ENCODE peak calls at places on chromosome 7, in four cellular contexts. W is germinal center, G is posterior vena cava, D is activated T-helper 1 cell treated with Interleukin-2 at 50 U/mL for 16 hours. V is an unnamed sample.

GRCh38 chr7:71131753-71132520 is at the start of gene GALNT17:
- DNase-seq in W (no peak), G (no peak), D (no peak), V (no peak)

GRCh38 chr7:82335927-82336326 is 107.7 kb downstream of the CACNA2D1 start:
- DNase-seq in W (no peak), G (no peak), D (no peak), V (no peak)

GRCh38 chr7:121498816-121499215 is 102.7 kb upstream of the FAM3C start:
- DNase-seq in W (no peak), G (no peak), D (no peak), V (no peak)

GRCh38 chr7:48421357-48421756 is 250.1 kb downstream of the ABCA13 start:
- DNase-seq in W (no peak), G (no peak), D (no peak), V (no peak)

GRCh38 chr7:142025896-142026295 is 30.2 kb downstream of the MGAM start:
- DNase-seq in W (no peak), G (no peak), D (no peak), V (no peak)

GRCh38 chr7:30445770-30446169 is 32.8 kb downstream of the NOD1 start:
- DNase-seq in W (peak), G (peak), D (peak), V (peak)

GRCh38 chr7:25758559-25758958 is 393.4 kb upstream of the NFE2L3 start:
- DNase-seq in W (no peak), G (no peak), D (no peak), V (no peak)

GRCh38 chr7:98617051-98617959 is at the start of gene NPTX2:
- DNase-seq in W (peak), G (no peak), D (no peak), V (no peak)

GRCh38 chr7:140640727-140641531 is at the start of gene DENND2A:
- DNase-seq in W (peak), G (peak), D (no peak), V (peak)

GRCh38 chr7:150811-151221 is 41.6 kb upstream of the FAM20C start:
- DNase-seq in W (no peak), G (peak), D (no peak), V (no peak)

GRCh38 chr7:129041142-129041928 is 13.6 kb downstream of the TNPO3 start:
- DNase-seq in W (no peak), G (no peak), D (no peak), V (no peak)

GRCh38 chr7:93476491-93477344 is 97.8 kb downstream of the CALCR start:
- DNase-seq in W (no peak), G (no peak), D (no peak), V (no peak)

GRCh38 chr7:149003560-149004305 is 24.6 kb downstream of the PDIA4 start:
- DNase-seq in W (no peak), G (peak), D (no peak), V (no peak)

GRCh38 chr7:156626220-156626895 is 14.2 kb upstream of the RNF32 start:
- DNase-seq in W (no peak), G (no peak), D (no peak), V (no peak)

GRCh38 chr7:75776295-75776971 is 4.4 kb upstream of the CCL26 start:
- DNase-seq in W (no peak), G (no peak), D (peak), V (no peak)

GRCh38 chr7:106021211-106022067 is 58.4 kb downstream of the CDHR3 start:
- DNase-seq in W (no peak), G (no peak), D (no peak), V (no peak)

GRCh38 chr7:1412322-1413261 is 46.7 kb downstream of the MICALL2 start:
- DNase-seq in W (peak), G (peak), D (peak), V (peak)

GRCh38 chr7:55370001-55370400 is 4.9 kb downstream of the LANCL2 start:
- DNase-seq in W (no peak), G (no peak), D (no peak), V (no peak)

GRCh38 chr7:101624246-101625000 is 4.7 kb downstream of the MYL10 start:
- DNase-seq in W (no peak), G (no peak), D (no peak), V (no peak)

GRCh38 chr7:121385800-121386179 is 10.3 kb downstream of the FAM3C start:
- DNase-seq in W (peak), G (no peak), D (no peak), V (peak)

GRCh38 chr7:15305002-15305600 is 256.7 kb downstream of the AGMO start:
- DNase-seq in W (no peak), G (no peak), D (no peak), V (peak)

GRCh38 chr7:2248984-2249694 is 7.1 kb downstream of the NUDT1 start:
- DNase-seq in W (no peak), G (peak), D (no peak), V (no peak)

GRCh38 chr7:132485136-132485535 is 91.1 kb downstream of the PLXNA4 start:
- DNase-seq in W (no peak), G (no peak), D (no peak), V (no peak)

GRCh38 chr7:33262476-33262875 is 133.1 kb downstream of the BBS9 start:
- DNase-seq in W (no peak), G (no peak), D (no peak), V (no peak)

GRCh38 chr7:33422825-33423645 is 293.7 kb downstream of the BBS9 start:
- DNase-seq in W (no peak), G (no peak), D (no peak), V (no peak)

GRCh38 chr7:45525057-45525456 is 49.1 kb upstream of the ADCY1 start:
- DNase-seq in W (no peak), G (no peak), D (no peak), V (no peak)

GRCh38 chr7:30225863-30226361 is 58.5 kb upstream of the ZNRF2 start:
- DNase-seq in W (peak), G (no peak), D (no peak), V (peak)

GRCh38 chr7:157473051-157473569 is 136.3 kb downstream of the DNAJB6 start:
- DNase-seq in W (no peak), G (no peak), D (no peak), V (no peak)

GRCh38 chr7:125391921-125392320 is 462.3 kb upstream of the POT1 start:
- DNase-seq in W (no peak), G (no peak), D (no peak), V (no peak)

GRCh38 chr7:45073843-45074737 is 14.7 kb downstream of the NACAD start:
- DNase-seq in W (no peak), G (peak), D (no peak), V (peak)

GRCh38 chr7:120865191-120865976 is 7.4 kb upstream of the TSPAN12 start:
- DNase-seq in W (no peak), G (no peak), D (no peak), V (no peak)

GRCh38 chr7:2012981-2013380 is 219.8 kb downstream of the MAD1L1 start:
- DNase-seq in W (no peak), G (peak), D (no peak), V (no peak)

GRCh38 chr7:157652954-157653826 is 316.4 kb downstream of the DNAJB6 start:
- DNase-seq in W (no peak), G (peak), D (no peak), V (no peak)

GRCh38 chr7:124462249-124462648 is 303.3 kb downstream of the GPR37 start:
- DNase-seq in W (no peak), G (no peak), D (no peak), V (no peak)

GRCh38 chr7:468681-469590 is 50.7 kb downstream of the PDGFA start:
- DNase-seq in W (no peak), G (peak), D (no peak), V (no peak)

GRCh38 chr7:29858080-29858951 is 52.0 kb downstream of the WIPF3 start:
- DNase-seq in W (no peak), G (no peak), D (no peak), V (no peak)

V was measured in GM13977.